ENCODE peak calls at places on chromosomes 5 and 9, in five cellular contexts. I is left ventricle myocardium superior, X is cardiac fibroblast, E is posterior vena cava, Z is posterior cingulate gyrus. K is an unnamed sample.
A peak's percentile ranks its signal among the peaks of the same experiment; 100 is the strongest.

GRCh38 chr9:38024036-38024681 is 44.9 kb downstream of the SHB start:
- DNase-seq in I (no peak), Z (peak; percentile 97), E (peak; percentile 92), X (peak; percentile 72), K (peak; percentile 75)

GRCh38 chr9:121842612-121842978 is 191.2 kb downstream of the DAB2IP start:
- DNase-seq in I (no peak), X (no peak), Z (no peak), E (no peak), K (no peak)

GRCh38 chr5:169249001-169249400 is 51.9 kb downstream of the SLIT3 start:
- DNase-seq in Z (no peak), E (no peak), X (peak; percentile 21), I (no peak), K (no peak)

GRCh38 chr9:102479191-102479590 is 515.9 kb upstream of the CYLC2 start:
- DNase-seq in I (no peak), X (no peak), Z (no peak), E (no peak), K (no peak)

GRCh38 chr9:91755761-91756638 is 194.0 kb downstream of the ROR2 start:
- DNase-seq in E (no peak), I (no peak), Z (peak; percentile 77), X (no peak), K (no peak)

GRCh38 chr5:180464603-180464970 is 29.6 kb upstream of the CNOT6 start:
- DNase-seq in E (peak; percentile 42), Z (no peak), X (no peak), I (no peak), K (no peak)

GRCh38 chr5:177134653-177135225 is 1.2 kb downstream of the NSD1 start:
- DNase-seq in I (no peak), X (no peak), Z (peak; percentile 8), E (no peak), K (no peak)

GRCh38 chr5:137496919-137497318 is 2.2 kb downstream of the SPOCK1 start:
- DNase-seq in X (no peak), I (no peak), Z (no peak), E (no peak), K (no peak)

GRCh38 chr9:70110194-70111041 is 66.8 kb downstream of the MAMDC2 start:
- DNase-seq in I (no peak), X (no peak), E (no peak), Z (no peak), K (no peak)

GRCh38 chr5:159419567-159419966 is 89.3 kb upstream of the IL12B start:
- DNase-seq in Z (no peak), X (no peak), I (no peak), E (no peak), K (no peak)

GRCh38 chr5:132790201-132790870 is 13.3 kb upstream of the SEPTIN8 start:
- DNase-seq in E (no peak), I (peak; percentile 47), X (no peak), Z (peak; percentile 81), K (no peak)

GRCh38 chr9:75213765-75214164 is 125.5 kb downstream of the OSTF1 start:
- DNase-seq in I (no peak), X (no peak), E (no peak), Z (no peak), K (no peak)

GRCh38 chr5:138720840-138721239 is 32.4 kb upstream of the CTNNA1 start:
- DNase-seq in X (no peak), E (no peak), I (no peak), Z (peak; percentile 28), K (no peak)

K was measured in lower lobe of right lung.